ENCODE peak calls at places on chromosome 18, in nine cellular contexts. E is HepG2, D is vagina, I is suprapubic skin, L is breast epithelium, P is endothelial cell of umbilical vein, F is sigmoid colon, O is GM12878, V is H1. G is an unnamed sample.

GRCh38 chr18:13545955-13546354 is 180.4 kb downstream of the FAM210A start:
- DNase-seq in E (no peak), D (peak; percentile 71), I (no peak), L (no peak), P (no peak), F (no peak), O (no peak), V (no peak), G (no peak)

GRCh38 chr18:45910405-45911023 is 56.6 kb downstream of the EPG5 start:
- DNase-seq in E (peak; percentile 44), D (no peak), I (no peak), L (peak; percentile 61), P (peak; percentile 61), F (no peak), O (peak; percentile 2), V (peak; percentile 33), G (peak; percentile 87)

GRCh38 chr18:46718501-46719341 is 38.1 kb downstream of the ST8SIA5 start:
- DNase-seq in E (no peak), D (no peak), I (no peak), L (no peak), P (peak; percentile 89), F (no peak), O (no peak), V (no peak), G (no peak)

GRCh38 chr18:45106331-45106774 is 425.7 kb downstream of the SETBP1 start:
- DNase-seq in E (no peak), D (no peak), I (no peak), L (no peak), P (no peak), F (no peak), O (peak; percentile 87), V (no peak), G (no peak)

GRCh38 chr18:78772369-78773302 is 207.0 kb upstream of the SALL3 start:
- DNase-seq in E (no peak), D (no peak), I (no peak), L (no peak), P (no peak), F (peak; percentile 50), O (no peak), V (no peak), G (no peak)

GRCh38 chr18:21632393-21632792 is 20.3 kb downstream of the SNRPD1 start:
- DNase-seq in E (no peak), D (no peak), I (no peak), L (no peak), P (peak; percentile 23), F (no peak), O (no peak), V (no peak), G (no peak)

GRCh38 chr18:37836071-37836470 is 270.5 kb upstream of the CELF4 start:
- DNase-seq in E (no peak), D (no peak), I (no peak), L (no peak), P (no peak), F (no peak), O (no peak), V (no peak), G (no peak)

GRCh38 chr18:3605562-3606443 is 155.8 kb downstream of the TGIF1 start:
- DNase-seq in E (no peak), D (no peak), I (no peak), L (no peak), P (peak; percentile 67), F (peak; percentile 58), O (no peak), V (no peak), G (peak; percentile 49)

GRCh38 chr18:3525870-3526420 is 76.0 kb downstream of the TGIF1 start:
- DNase-seq in E (no peak), D (no peak), I (no peak), L (no peak), P (peak; percentile 7), F (no peak), O (peak; percentile 65), V (no peak), G (peak; percentile 67)

GRCh38 chr18:12041561-12041960 is 52.1 kb upstream of the ANKRD62 start:
- DNase-seq in E (no peak), D (no peak), I (no peak), L (no peak), P (no peak), F (no peak), O (no peak), V (no peak), G (no peak)

GRCh38 chr18:12035481-12035880 is 54.2 kb downstream of the IMPA2 start:
- DNase-seq in E (no peak), D (peak; percentile 84), I (no peak), L (no peak), P (no peak), F (peak; percentile 48), O (no peak), V (no peak), G (no peak)

GRCh38 chr18:12038082-12038660 is 55.5 kb upstream of the ANKRD62 start:
- DNase-seq in E (no peak), D (peak; percentile 89), I (no peak), L (no peak), P (no peak), F (peak; percentile 76), O (no peak), V (no peak), G (no peak)

GRCh38 chr18:12036201-12036751 is 55.0 kb downstream of the IMPA2 start:
- DNase-seq in E (no peak), D (peak; percentile 86), I (no peak), L (no peak), P (no peak), F (peak; percentile 52), O (no peak), V (no peak), G (no peak)

GRCh38 chr18:12038661-12039417 is 54.8 kb upstream of the ANKRD62 start:
- DNase-seq in E (peak; percentile 68), D (peak; percentile 91), I (peak; percentile 89), L (peak; percentile 73), P (peak; percentile 70), F (peak; percentile 91), O (no peak), V (peak; percentile 50), G (peak; percentile 96)
- TF ChIP-seq POLR2AphosphoS5 in E (no peak), D (peak; percentile 27), I (peak; percentile 51), L (peak; percentile 8), P (no peak), F (no peak), O (no peak), V (no peak), G (peak; percentile 83)

GRCh38 chr18:36527740-36528455 is 230.4 kb downstream of the FHOD3 start:
- DNase-seq in E (peak; percentile 36), D (peak; percentile 37), I (no peak), L (no peak), P (no peak), F (no peak), O (no peak), V (no peak), G (no peak)
- TF ChIP-seq CTCF in E (no peak), D (no peak), I (no peak), L (no peak), P (no peak), F (no peak), O (no peak), V (no peak), G (no peak)

GRCh38 chr18:25351773-25352628 is at the start of gene ZNF521:
- DNase-seq in E (peak; percentile 40), D (peak; percentile 94), I (peak; percentile 92), L (peak; percentile 72), P (peak; percentile 93), F (peak; percentile 94), O (no peak), V (peak; percentile 46), G (peak; percentile 88)
- TF ChIP-seq POLR2A in E (no peak), D (peak; percentile 61), I (no peak), L (peak; percentile 41), P (peak; percentile 88), F (no peak), O (peak; percentile 41), V (peak; percentile 54), G (no peak)

GRCh38 chr18:31649894-31650719 is 34.3 kb downstream of the B4GALT6 start:
- DNase-seq in E (no peak), D (no peak), I (no peak), L (no peak), P (no peak), F (no peak), O (no peak), V (no peak), G (no peak)
- TF ChIP-seq POLR2AphosphoS5 in E (no peak), D (no peak), I (no peak), L (no peak), P (no peak), F (no peak), O (peak; percentile 33), V (no peak), G (no peak)

GRCh38 chr18:66560092-66560491 is 43.8 kb downstream of the CDH19 start:
- DNase-seq in E (peak; percentile 34), D (no peak), I (no peak), L (no peak), P (peak; percentile 52), F (no peak), O (no peak), V (no peak), G (no peak)
- TF ChIP-seq CTCF in E (peak; percentile 51), D (no peak), I (no peak), L (peak; percentile 19), P (peak; percentile 33), F (no peak), O (peak; percentile 11), V (peak; percentile 44), G (no peak)

DNA sequence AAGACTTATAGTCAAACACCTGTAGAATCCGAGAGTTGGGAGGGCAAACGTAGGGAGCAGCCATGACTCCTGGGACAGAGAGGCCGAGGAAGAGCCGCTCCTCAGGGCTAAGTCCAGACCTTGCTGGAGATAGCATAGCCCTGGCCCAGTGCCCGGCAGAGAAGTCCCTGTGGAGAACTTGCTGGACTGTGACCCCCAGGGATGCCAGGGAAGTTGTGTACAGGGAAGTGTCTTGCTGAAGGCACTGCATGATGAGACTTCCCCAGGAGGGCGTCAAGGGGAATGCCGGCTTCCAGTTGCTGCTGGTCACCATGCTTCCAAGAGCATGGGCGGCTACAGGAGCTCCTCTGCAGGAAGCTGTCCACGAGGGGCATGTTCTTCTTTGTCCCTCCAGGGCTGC is 8.6 kb upstream of the CNDP1 start:
- DNase-seq in E (no peak), D (no peak), I (no peak), L (no peak), P (no peak), F (peak; percentile 61), O (no peak), V (no peak), G (peak; percentile 55)
- TF ChIP-seq POLR2A in E (no peak), D (no peak), I (no peak), L (no peak), P (no peak), F (no peak), O (no peak), V (no peak), G (no peak)

G was measured in spleen.